ENCODE peak calls at places on chromosome 9, in eight cellular contexts. One of them, this sample, is unnamed.
A peak's percentile ranks its signal among the peaks of the same experiment; 100 is the strongest.

GRCh38 chr9:138111607-138112006 is 234.0 kb downstream of the CACNA1B start:
- DNase-seq in mucosa of gallbladder: no peak
- DNase-seq in DMS79 treated with DMSO at 0.1 percent for 48 hours: no peak
- DNase-seq in EH: no peak
- DNase-seq in smooth muscle cell of the brain vasculature: no peak
- DNase-seq in osteocyte: peak; percentile 73
- DNase-seq in stimulated activated CD4-positive, alpha-beta T cell treated with anti-CD3 and anti-CD28 coated beads, Interleukin-2, amount 100 ng/mL, for 24 hours: no peak
- DNase-seq in brain microvascular endothelial cell: no peak
- DNase-seq in this sample: peak; percentile 61

GRCh38 chr9:84405666-84406065 is 65.1 kb upstream of the SLC28A3 start:
- DNase-seq in brain microvascular endothelial cell: no peak
- DNase-seq in mucosa of gallbladder: no peak
- DNase-seq in DMS79 treated with DMSO at 0.1 percent for 48 hours: no peak
- DNase-seq in stimulated activated CD4-positive, alpha-beta T cell treated with anti-CD3 and anti-CD28 coated beads, Interleukin-2, amount 100 ng/mL, for 24 hours: no peak
- DNase-seq in EH: no peak
- DNase-seq in smooth muscle cell of the brain vasculature: no peak
- DNase-seq in osteocyte: no peak
- DNase-seq in this sample: no peak

GRCh38 chr9:71820516-71820915 is 52.2 kb upstream of the CEMIP2 start:
- DNase-seq in EH: peak; percentile 20
- DNase-seq in stimulated activated CD4-positive, alpha-beta T cell treated with anti-CD3 and anti-CD28 coated beads, Interleukin-2, amount 100 ng/mL, for 24 hours: no peak
- DNase-seq in smooth muscle cell of the brain vasculature: no peak
- DNase-seq in DMS79 treated with DMSO at 0.1 percent for 48 hours: no peak
- DNase-seq in mucosa of gallbladder: no peak
- DNase-seq in osteocyte: no peak
- DNase-seq in brain microvascular endothelial cell: no peak
- DNase-seq in this sample: no peak

GRCh38 chr9:134325813-134326753 is at the start of gene RXRA:
- DNase-seq in mucosa of gallbladder: peak; percentile 86
- DNase-seq in osteocyte: peak; percentile 96
- DNase-seq in EH: peak; percentile 88
- DNase-seq in stimulated activated CD4-positive, alpha-beta T cell treated with anti-CD3 and anti-CD28 coated beads, Interleukin-2, amount 100 ng/mL, for 24 hours: peak; percentile 61
- DNase-seq in smooth muscle cell of the brain vasculature: peak; percentile 51
- DNase-seq in DMS79 treated with DMSO at 0.1 percent for 48 hours: peak; percentile 48
- DNase-seq in brain microvascular endothelial cell: peak; percentile 40
- DNase-seq in this sample: peak; percentile 87

GRCh38 chr9:71897573-71897972 is 13.4 kb downstream of the ABHD17B start:
- DNase-seq in stimulated activated CD4-positive, alpha-beta T cell treated with anti-CD3 and anti-CD28 coated beads, Interleukin-2, amount 100 ng/mL, for 24 hours: no peak
- DNase-seq in EH: no peak
- DNase-seq in mucosa of gallbladder: no peak
- DNase-seq in osteocyte: no peak
- DNase-seq in DMS79 treated with DMSO at 0.1 percent for 48 hours: no peak
- DNase-seq in smooth muscle cell of the brain vasculature: no peak
- DNase-seq in brain microvascular endothelial cell: no peak
- DNase-seq in this sample: no peak

GRCh38 chr9:134585021-134585561 is 56.5 kb upstream of the COL5A1 start:
- DNase-seq in brain microvascular endothelial cell: no peak
- DNase-seq in mucosa of gallbladder: no peak
- DNase-seq in stimulated activated CD4-positive, alpha-beta T cell treated with anti-CD3 and anti-CD28 coated beads, Interleukin-2, amount 100 ng/mL, for 24 hours: no peak
- DNase-seq in smooth muscle cell of the brain vasculature: no peak
- DNase-seq in osteocyte: peak; percentile 80
- DNase-seq in EH: no peak
- DNase-seq in DMS79 treated with DMSO at 0.1 percent for 48 hours: no peak
- DNase-seq in this sample: peak; percentile 60

GRCh38 chr9:89874351-89875321 is 269.8 kb downstream of the GADD45G start:
- DNase-seq in stimulated activated CD4-positive, alpha-beta T cell treated with anti-CD3 and anti-CD28 coated beads, Interleukin-2, amount 100 ng/mL, for 24 hours: no peak
- DNase-seq in mucosa of gallbladder: no peak
- DNase-seq in smooth muscle cell of the brain vasculature: no peak
- DNase-seq in EH: no peak
- DNase-seq in osteocyte: peak; percentile 59
- DNase-seq in DMS79 treated with DMSO at 0.1 percent for 48 hours: peak; percentile 56
- DNase-seq in brain microvascular endothelial cell: no peak
- DNase-seq in this sample: peak; percentile 34

GRCh38 chr9:78326564-78326963 is 29.6 kb downstream of the PSAT1 start:
- DNase-seq in mucosa of gallbladder: no peak
- DNase-seq in stimulated activated CD4-positive, alpha-beta T cell treated with anti-CD3 and anti-CD28 coated beads, Interleukin-2, amount 100 ng/mL, for 24 hours: no peak
- DNase-seq in osteocyte: no peak
- DNase-seq in brain microvascular endothelial cell: no peak
- DNase-seq in DMS79 treated with DMSO at 0.1 percent for 48 hours: no peak
- DNase-seq in smooth muscle cell of the brain vasculature: no peak
- DNase-seq in EH: no peak
- DNase-seq in this sample: no peak

GRCh38 chr9:126637002-126637849 is 23.5 kb downstream of the LMX1B start:
- DNase-seq in EH: no peak
- DNase-seq in smooth muscle cell of the brain vasculature: no peak
- DNase-seq in mucosa of gallbladder: no peak
- DNase-seq in DMS79 treated with DMSO at 0.1 percent for 48 hours: no peak
- DNase-seq in osteocyte: no peak
- DNase-seq in brain microvascular endothelial cell: no peak
- DNase-seq in stimulated activated CD4-positive, alpha-beta T cell treated with anti-CD3 and anti-CD28 coated beads, Interleukin-2, amount 100 ng/mL, for 24 hours: no peak
- DNase-seq in this sample: no peak

GRCh38 chr9:26054600-26055516 is 376.6 kb upstream of the TUSC1 start:
- DNase-seq in stimulated activated CD4-positive, alpha-beta T cell treated with anti-CD3 and anti-CD28 coated beads, Interleukin-2, amount 100 ng/mL, for 24 hours: no peak
- DNase-seq in osteocyte: no peak
- DNase-seq in DMS79 treated with DMSO at 0.1 percent for 48 hours: no peak
- DNase-seq in mucosa of gallbladder: no peak
- DNase-seq in EH: peak; percentile 41
- DNase-seq in smooth muscle cell of the brain vasculature: no peak
- DNase-seq in brain microvascular endothelial cell: peak; percentile 14
- DNase-seq in this sample: no peak

GRCh38 chr9:81521892-81522291 is 167.5 kb downstream of the TLE1 start:
- DNase-seq in smooth muscle cell of the brain vasculature: no peak
- DNase-seq in stimulated activated CD4-positive, alpha-beta T cell treated with anti-CD3 and anti-CD28 coated beads, Interleukin-2, amount 100 ng/mL, for 24 hours: no peak
- DNase-seq in DMS79 treated with DMSO at 0.1 percent for 48 hours: no peak
- DNase-seq in brain microvascular endothelial cell: no peak
- DNase-seq in EH: no peak
- DNase-seq in mucosa of gallbladder: no peak
- DNase-seq in osteocyte: no peak
- DNase-seq in this sample: no peak

GRCh38 chr9:93130861-93131481 is 3.1 kb downstream of the NINJ1 start:
- DNase-seq in EH: no peak
- DNase-seq in osteocyte: no peak
- DNase-seq in DMS79 treated with DMSO at 0.1 percent for 48 hours: no peak
- DNase-seq in brain microvascular endothelial cell: no peak
- DNase-seq in mucosa of gallbladder: no peak
- DNase-seq in smooth muscle cell of the brain vasculature: no peak
- DNase-seq in stimulated activated CD4-positive, alpha-beta T cell treated with anti-CD3 and anti-CD28 coated beads, Interleukin-2, amount 100 ng/mL, for 24 hours: no peak
- DNase-seq in this sample: no peak

GRCh38 chr9:16728128-16728505 is 142.4 kb downstream of the BNC2 start:
- DNase-seq in mucosa of gallbladder: no peak
- DNase-seq in EH: no peak
- DNase-seq in stimulated activated CD4-positive, alpha-beta T cell treated with anti-CD3 and anti-CD28 coated beads, Interleukin-2, amount 100 ng/mL, for 24 hours: no peak
- DNase-seq in brain microvascular endothelial cell: no peak
- DNase-seq in osteocyte: no peak
- DNase-seq in DMS79 treated with DMSO at 0.1 percent for 48 hours: no peak
- DNase-seq in smooth muscle cell of the brain vasculature: no peak
- DNase-seq in this sample: no peak

GRCh38 chr9:105389789-105390188 is 58.0 kb upstream of the FSD1L start:
- DNase-seq in brain microvascular endothelial cell: no peak
- DNase-seq in DMS79 treated with DMSO at 0.1 percent for 48 hours: no peak
- DNase-seq in osteocyte: no peak
- DNase-seq in stimulated activated CD4-positive, alpha-beta T cell treated with anti-CD3 and anti-CD28 coated beads, Interleukin-2, amount 100 ng/mL, for 24 hours: no peak
- DNase-seq in mucosa of gallbladder: no peak
- DNase-seq in EH: no peak
- DNase-seq in smooth muscle cell of the brain vasculature: no peak
- DNase-seq in this sample: no peak

GRCh38 chr9:131676431-131676972 is 63.4 kb downstream of the RAPGEF1 start:
- DNase-seq in brain microvascular endothelial cell: no peak
- DNase-seq in mucosa of gallbladder: no peak
- DNase-seq in osteocyte: no peak
- DNase-seq in DMS79 treated with DMSO at 0.1 percent for 48 hours: peak; percentile 17
- DNase-seq in EH: no peak
- DNase-seq in smooth muscle cell of the brain vasculature: no peak
- DNase-seq in stimulated activated CD4-positive, alpha-beta T cell treated with anti-CD3 and anti-CD28 coated beads, Interleukin-2, amount 100 ng/mL, for 24 hours: no peak
- DNase-seq in this sample: no peak

GRCh38 chr9:37209431-37210386 is 89.3 kb downstream of the ZCCHC7 start:
- DNase-seq in osteocyte: no peak
- DNase-seq in stimulated activated CD4-positive, alpha-beta T cell treated with anti-CD3 and anti-CD28 coated beads, Interleukin-2, amount 100 ng/mL, for 24 hours: no peak
- DNase-seq in DMS79 treated with DMSO at 0.1 percent for 48 hours: no peak
- DNase-seq in mucosa of gallbladder: no peak
- DNase-seq in brain microvascular endothelial cell: no peak
- DNase-seq in EH: peak; percentile 21
- DNase-seq in smooth muscle cell of the brain vasculature: no peak
- DNase-seq in this sample: no peak

GRCh38 chr9:134236935-134237629 is 72.7 kb upstream of the RNU6ATAC start:
- DNase-seq in stimulated activated CD4-positive, alpha-beta T cell treated with anti-CD3 and anti-CD28 coated beads, Interleukin-2, amount 100 ng/mL, for 24 hours: no peak
- DNase-seq in osteocyte: no peak
- DNase-seq in smooth muscle cell of the brain vasculature: no peak
- DNase-seq in brain microvascular endothelial cell: no peak
- DNase-seq in EH: no peak
- DNase-seq in DMS79 treated with DMSO at 0.1 percent for 48 hours: no peak
- DNase-seq in mucosa of gallbladder: no peak
- DNase-seq in this sample: no peak

GRCh38 chr9:14433841-14434511 is 120.0 kb upstream of the NFIB start:
- DNase-seq in mucosa of gallbladder: no peak
- DNase-seq in stimulated activated CD4-positive, alpha-beta T cell treated with anti-CD3 and anti-CD28 coated beads, Interleukin-2, amount 100 ng/mL, for 24 hours: no peak
- DNase-seq in EH: peak; percentile 63
- DNase-seq in brain microvascular endothelial cell: peak; percentile 73
- DNase-seq in smooth muscle cell of the brain vasculature: no peak
- DNase-seq in osteocyte: no peak
- DNase-seq in DMS79 treated with DMSO at 0.1 percent for 48 hours: peak; percentile 87
- DNase-seq in this sample: no peak

GRCh38 chr9:111961575-111961974 is 65.0 kb downstream of the UGCG start:
- DNase-seq in stimulated activated CD4-positive, alpha-beta T cell treated with anti-CD3 and anti-CD28 coated beads, Interleukin-2, amount 100 ng/mL, for 24 hours: no peak
- DNase-seq in mucosa of gallbladder: no peak
- DNase-seq in EH: no peak
- DNase-seq in brain microvascular endothelial cell: peak; percentile 73
- DNase-seq in smooth muscle cell of the brain vasculature: peak; percentile 98
- DNase-seq in osteocyte: no peak
- DNase-seq in DMS79 treated with DMSO at 0.1 percent for 48 hours: peak; percentile 93
- DNase-seq in this sample: no peak

GRCh38 chr9:2493106-2493505 is 128.5 kb upstream of the VLDLR start:
- DNase-seq in stimulated activated CD4-positive, alpha-beta T cell treated with anti-CD3 and anti-CD28 coated beads, Interleukin-2, amount 100 ng/mL, for 24 hours: no peak
- DNase-seq in osteocyte: no peak
- DNase-seq in brain microvascular endothelial cell: no peak
- DNase-seq in EH: peak; percentile 38
- DNase-seq in mucosa of gallbladder: peak; percentile 21
- DNase-seq in DMS79 treated with DMSO at 0.1 percent for 48 hours: no peak
- DNase-seq in smooth muscle cell of the brain vasculature: no peak
- DNase-seq in this sample: no peak

GRCh38 chr9:93058357-93059096 is at the start of gene SUSD3:
- DNase-seq in brain microvascular endothelial cell: no peak
- DNase-seq in mucosa of gallbladder: peak; percentile 23
- DNase-seq in smooth muscle cell of the brain vasculature: no peak
- DNase-seq in stimulated activated CD4-positive, alpha-beta T cell treated with anti-CD3 and anti-CD28 coated beads, Interleukin-2, amount 100 ng/mL, for 24 hours: peak; percentile 77
- DNase-seq in osteocyte: no peak
- DNase-seq in EH: peak; percentile 29
- DNase-seq in DMS79 treated with DMSO at 0.1 percent for 48 hours: no peak
- DNase-seq in this sample: peak; percentile 71

GRCh38 chr9:92954078-92954861 is 6.9 kb downstream of the FGD3 start:
- DNase-seq in EH: peak; percentile 31
- DNase-seq in DMS79 treated with DMSO at 0.1 percent for 48 hours: peak; percentile 61
- DNase-seq in smooth muscle cell of the brain vasculature: no peak
- DNase-seq in brain microvascular endothelial cell: no peak
- DNase-seq in stimulated activated CD4-positive, alpha-beta T cell treated with anti-CD3 and anti-CD28 coated beads, Interleukin-2, amount 100 ng/mL, for 24 hours: peak; percentile 76
- DNase-seq in mucosa of gallbladder: peak; percentile 54
- DNase-seq in osteocyte: no peak
- DNase-seq in this sample: peak; percentile 53

GRCh38 chr9:3751125-3751758 is 225.4 kb upstream of the RFX3 start:
- DNase-seq in DMS79 treated with DMSO at 0.1 percent for 48 hours: no peak
- DNase-seq in brain microvascular endothelial cell: no peak
- DNase-seq in EH: peak; percentile 78
- DNase-seq in smooth muscle cell of the brain vasculature: no peak
- DNase-seq in stimulated activated CD4-positive, alpha-beta T cell treated with anti-CD3 and anti-CD28 coated beads, Interleukin-2, amount 100 ng/mL, for 24 hours: no peak
- DNase-seq in mucosa of gallbladder: no peak
- DNase-seq in osteocyte: no peak
- DNase-seq in this sample: no peak

GRCh38 chr9:114516913-114517312 is 11.6 kb upstream of the WHRN start:
- DNase-seq in osteocyte: no peak
- DNase-seq in DMS79 treated with DMSO at 0.1 percent for 48 hours: no peak
- DNase-seq in brain microvascular endothelial cell: peak; percentile 46
- DNase-seq in mucosa of gallbladder: no peak
- DNase-seq in stimulated activated CD4-positive, alpha-beta T cell treated with anti-CD3 and anti-CD28 coated beads, Interleukin-2, amount 100 ng/mL, for 24 hours: no peak
- DNase-seq in smooth muscle cell of the brain vasculature: no peak
- DNase-seq in EH: peak; percentile 70
- DNase-seq in this sample: no peak

GRCh38 chr9:125428515-125429467 is 167.2 kb downstream of the GAPVD1 start:
- DNase-seq in smooth muscle cell of the brain vasculature: no peak
- DNase-seq in stimulated activated CD4-positive, alpha-beta T cell treated with anti-CD3 and anti-CD28 coated beads, Interleukin-2, amount 100 ng/mL, for 24 hours: no peak
- DNase-seq in brain microvascular endothelial cell: no peak
- DNase-seq in EH: no peak
- DNase-seq in osteocyte: no peak
- DNase-seq in DMS79 treated with DMSO at 0.1 percent for 48 hours: no peak
- DNase-seq in mucosa of gallbladder: no peak
- DNase-seq in this sample: peak; percentile 67

GRCh38 chr9:121067655-121068054 is 7.1 kb upstream of the CNTRL start:
- DNase-seq in DMS79 treated with DMSO at 0.1 percent for 48 hours: no peak
- DNase-seq in EH: no peak
- DNase-seq in mucosa of gallbladder: no peak
- DNase-seq in stimulated activated CD4-positive, alpha-beta T cell treated with anti-CD3 and anti-CD28 coated beads, Interleukin-2, amount 100 ng/mL, for 24 hours: no peak
- DNase-seq in osteocyte: no peak
- DNase-seq in smooth muscle cell of the brain vasculature: no peak
- DNase-seq in brain microvascular endothelial cell: no peak
- DNase-seq in this sample: no peak

GRCh38 chr9:74412236-74412979 is 84.7 kb upstream of the RORB start:
- DNase-seq in stimulated activated CD4-positive, alpha-beta T cell treated with anti-CD3 and anti-CD28 coated beads, Interleukin-2, amount 100 ng/mL, for 24 hours: no peak
- DNase-seq in mucosa of gallbladder: no peak
- DNase-seq in brain microvascular endothelial cell: no peak
- DNase-seq in DMS79 treated with DMSO at 0.1 percent for 48 hours: no peak
- DNase-seq in EH: no peak
- DNase-seq in smooth muscle cell of the brain vasculature: no peak
- DNase-seq in osteocyte: no peak
- DNase-seq in this sample: no peak

GRCh38 chr9:127185931-127186781 is 63.7 kb upstream of the ANGPTL2 start:
- DNase-seq in DMS79 treated with DMSO at 0.1 percent for 48 hours: no peak
- DNase-seq in mucosa of gallbladder: peak; percentile 65
- DNase-seq in EH: peak; percentile 97
- DNase-seq in stimulated activated CD4-positive, alpha-beta T cell treated with anti-CD3 and anti-CD28 coated beads, Interleukin-2, amount 100 ng/mL, for 24 hours: no peak
- DNase-seq in smooth muscle cell of the brain vasculature: peak; percentile 58
- DNase-seq in brain microvascular endothelial cell: peak; percentile 45
- DNase-seq in osteocyte: peak; percentile 94
- DNase-seq in this sample: peak; percentile 72

GRCh38 chr9:4020747-4021296 is 279.0 kb downstream of the GLIS3 start:
- DNase-seq in mucosa of gallbladder: no peak
- DNase-seq in EH: no peak
- DNase-seq in DMS79 treated with DMSO at 0.1 percent for 48 hours: peak; percentile 80
- DNase-seq in smooth muscle cell of the brain vasculature: no peak
- DNase-seq in brain microvascular endothelial cell: no peak
- DNase-seq in stimulated activated CD4-positive, alpha-beta T cell treated with anti-CD3 and anti-CD28 coated beads, Interleukin-2, amount 100 ng/mL, for 24 hours: no peak
- DNase-seq in osteocyte: no peak
- DNase-seq in this sample: no peak

GRCh38 chr9:114538241-114538640 is 33.0 kb upstream of the WHRN start:
- DNase-seq in EH: no peak
- DNase-seq in smooth muscle cell of the brain vasculature: no peak
- DNase-seq in stimulated activated CD4-positive, alpha-beta T cell treated with anti-CD3 and anti-CD28 coated beads, Interleukin-2, amount 100 ng/mL, for 24 hours: peak; percentile 17
- DNase-seq in DMS79 treated with DMSO at 0.1 percent for 48 hours: no peak
- DNase-seq in osteocyte: no peak
- DNase-seq in mucosa of gallbladder: peak; percentile 17
- DNase-seq in brain microvascular endothelial cell: no peak
- DNase-seq in this sample: no peak

GRCh38 chr9:137959641-137960411 is 82.2 kb downstream of the CACNA1B start:
- DNase-seq in stimulated activated CD4-positive, alpha-beta T cell treated with anti-CD3 and anti-CD28 coated beads, Interleukin-2, amount 100 ng/mL, for 24 hours: no peak
- DNase-seq in mucosa of gallbladder: no peak
- DNase-seq in smooth muscle cell of the brain vasculature: no peak
- DNase-seq in osteocyte: peak; percentile 75
- DNase-seq in DMS79 treated with DMSO at 0.1 percent for 48 hours: no peak
- DNase-seq in brain microvascular endothelial cell: no peak
- DNase-seq in EH: no peak
- DNase-seq in this sample: no peak

GRCh38 chr9:119758241-119758640 is 389.0 kb upstream of the BRINP1 start:
- DNase-seq in mucosa of gallbladder: no peak
- DNase-seq in smooth muscle cell of the brain vasculature: no peak
- DNase-seq in brain microvascular endothelial cell: no peak
- DNase-seq in EH: no peak
- DNase-seq in osteocyte: no peak
- DNase-seq in DMS79 treated with DMSO at 0.1 percent for 48 hours: no peak
- DNase-seq in stimulated activated CD4-positive, alpha-beta T cell treated with anti-CD3 and anti-CD28 coated beads, Interleukin-2, amount 100 ng/mL, for 24 hours: no peak
- DNase-seq in this sample: no peak

GRCh38 chr9:3903273-3903672 is 377.5 kb upstream of the RFX3 start:
- DNase-seq in smooth muscle cell of the brain vasculature: no peak
- DNase-seq in brain microvascular endothelial cell: no peak
- DNase-seq in mucosa of gallbladder: no peak
- DNase-seq in osteocyte: no peak
- DNase-seq in DMS79 treated with DMSO at 0.1 percent for 48 hours: no peak
- DNase-seq in EH: no peak
- DNase-seq in stimulated activated CD4-positive, alpha-beta T cell treated with anti-CD3 and anti-CD28 coated beads, Interleukin-2, amount 100 ng/mL, for 24 hours: no peak
- DNase-seq in this sample: no peak

This sample was measured in left lung.